ENCODE peak calls at places on chromosomes 12 and 14, in four cellular contexts. M is K562, X is HepG2, R is GM12878. Y is an unnamed sample.

GRCh38 chr12:45327823-45328383 is 112.0 kb downstream of the ANO6 start:
- DNase-seq in M (no peak), R (no peak), X (no peak), Y (no peak)

GRCh38 chr14:25411933-25412757 is 362.2 kb upstream of the STXBP6 start:
- DNase-seq in X (no peak), M (peak; percentile 1), R (no peak), Y (peak; percentile 50)

GRCh38 chr12:38886064-38886463 is 19.3 kb downstream of the CPNE8 start:
- DNase-seq in X (peak; percentile 52), R (no peak), M (peak; percentile 26), Y (no peak)

GRCh38 chr14:59265808-59266207 is 77.3 kb downstream of the DAAM1 start:
- DNase-seq in M (no peak), R (no peak), X (no peak), Y (no peak)

GRCh38 chr12:58728397-58728796 is 191.9 kb downstream of the LRIG3 start:
- DNase-seq in R (no peak), M (no peak), X (no peak), Y (no peak)

GRCh38 chr12:90390947-90391346 is 564.0 kb downstream of the CCER1 start:
- DNase-seq in X (no peak), M (no peak), R (no peak), Y (no peak)

GRCh38 chr14:65251213-65251612 is 148.9 kb upstream of the MAX start:
- DNase-seq in R (no peak), X (no peak), M (no peak), Y (no peak)

GRCh38 chr12:42912367-42912766 is 322.8 kb upstream of the PRICKLE1 start:
- DNase-seq in M (no peak), X (no peak), R (no peak), Y (no peak)

GRCh38 chr12:58359084-58359483 is 417.7 kb downstream of the ATP23 start:
- DNase-seq in M (no peak), R (no peak), X (no peak), Y (no peak)

GRCh38 chr12:65232490-65233077 is 45.9 kb upstream of the MSRB3 start:
- DNase-seq in R (no peak), X (no peak), M (peak; percentile 12), Y (no peak)

GRCh38 chr12:65229441-65229840 is 49.0 kb upstream of the MSRB3 start:
- DNase-seq in M (no peak), R (no peak), X (no peak), Y (no peak)
- TF ChIP-seq NR2C2 in M (no peak), R (no peak), X (no peak), Y (no peak)

DNA sequence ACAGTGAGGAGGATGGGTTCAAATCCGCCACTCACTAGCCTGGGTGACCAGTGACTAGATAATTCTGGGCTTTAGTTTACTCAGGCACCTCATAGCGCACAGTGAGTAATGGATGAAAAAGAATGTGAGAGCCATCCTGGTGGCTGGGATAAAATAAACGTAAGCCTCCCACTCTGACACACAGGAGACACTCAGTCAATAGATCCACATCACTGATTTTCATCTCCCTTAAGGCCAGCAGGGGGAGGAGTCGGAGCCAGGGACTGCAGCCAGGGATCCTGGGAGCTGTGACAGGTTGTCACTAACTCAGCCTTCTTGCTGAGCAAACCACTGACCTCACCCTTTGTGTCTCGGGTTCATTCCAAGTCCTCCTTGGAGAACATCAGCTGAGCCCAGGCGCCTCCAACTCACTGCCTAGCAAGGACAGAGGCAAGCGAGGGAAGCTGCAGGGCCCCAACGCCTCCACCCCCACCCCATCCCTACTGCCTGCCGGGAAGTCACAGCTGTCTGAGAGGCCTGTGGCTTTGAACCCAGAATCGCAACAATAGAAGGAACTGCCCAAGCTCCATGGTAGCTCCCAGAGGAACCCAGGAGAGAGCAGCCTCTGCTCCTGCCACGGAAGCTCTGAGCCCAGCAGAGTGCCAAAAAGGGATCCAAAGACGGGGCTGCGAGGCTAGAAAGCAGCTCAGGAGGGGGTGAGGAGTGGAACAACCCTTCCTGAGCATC is 30.7 kb downstream of the PXN start:
- DNase-seq in X (peak; percentile 85), M (peak; percentile 88), R (no peak), Y (peak; percentile 36)
- TF ChIP-seq CBFB in X (no peak), M (no peak), R (no peak), Y (no peak)

GRCh38 chr14:101772770-101773169 is 11.3 kb downstream of the PPP2R5C start:
- DNase-seq in M (no peak), X (peak; percentile 24), R (no peak), Y (no peak)

GRCh38 chr14:101775756-101776292 is 14.3 kb downstream of the PPP2R5C start:
- DNase-seq in M (no peak), X (no peak), R (no peak), Y (no peak)

GRCh38 chr14:101774814-101775213 is 13.3 kb downstream of the PPP2R5C start:
- DNase-seq in M (no peak), X (no peak), R (no peak), Y (no peak)

GRCh38 chr14:101773378-101773777 is 11.9 kb downstream of the PPP2R5C start:
- DNase-seq in X (no peak), M (no peak), R (no peak), Y (no peak)

GRCh38 chr14:101774006-101774755 is 12.7 kb downstream of the PPP2R5C start:
- DNase-seq in M (no peak), X (no peak), R (no peak), Y (no peak)
- TF ChIP-seq CREM in M (no peak), X (no peak), R (no peak), Y (no peak)

GRCh38 chr12:59973515-59973914 is 377.7 kb downstream of the SLC16A7 start:
- DNase-seq in X (no peak), M (no peak), R (no peak), Y (no peak)

GRCh38 chr12:59980491-59980890 is 384.7 kb downstream of the SLC16A7 start:
- DNase-seq in X (no peak), M (no peak), R (no peak), Y (no peak)

GRCh38 chr12:59972941-59973340 is 377.1 kb downstream of the SLC16A7 start:
- DNase-seq in X (peak; percentile 12), M (no peak), R (no peak), Y (no peak)

GRCh38 chr12:59977779-59978178 is 381.9 kb downstream of the SLC16A7 start:
- DNase-seq in R (no peak), M (no peak), X (no peak), Y (no peak)
- TF ChIP-seq NR2C2 in R (no peak), M (no peak), X (no peak), Y (no peak)

GRCh38 chr12:69154585-69155363 is 84.6 kb upstream of the CPSF6 start:
- DNase-seq in X (peak; percentile 60), M (peak; percentile 84), R (peak; percentile 30), Y (peak; percentile 76)

GRCh38 chr12:69150083-69150795 is 89.1 kb upstream of the CPSF6 start:
- DNase-seq in X (no peak), R (no peak), M (no peak), Y (no peak)

GRCh38 chr12:69150796-69151127 is 88.6 kb upstream of the CPSF6 start:
- DNase-seq in X (no peak), M (no peak), R (no peak), Y (no peak)

GRCh38 chr12:69149262-69149661 is 90.1 kb upstream of the CPSF6 start:
- DNase-seq in X (no peak), M (no peak), R (no peak), Y (no peak)

GRCh38 chr12:69151254-69151751 is 88.1 kb upstream of the CPSF6 start:
- DNase-seq in X (no peak), R (no peak), M (no peak), Y (no peak)
- TF ChIP-seq CBFB in X (no peak), R (no peak), M (no peak), Y (no peak)